ENCODE peak calls at places on chromosome 7, in ten cellular contexts. D is neural progenitor cell, T is lower lobe of right lung, U is left lung, L is HCT116, F is K562, Z is body of pancreas, M is A549, C is OCI-LY7, V is colonic mucosa. I is an unnamed sample.
A peak's percentile ranks its signal among the peaks of the same experiment; 100 is the strongest.

GRCh38 chr7:5695037-5695708 is 86.3 kb downstream of the RNF216 start:
- DNase-seq in D (no peak), T (no peak), U (peak; percentile 82), L (no peak), F (no peak), Z (no peak), M (no peak), C (peak; percentile 24), V (no peak), I (no peak)

GRCh38 chr7:26659121-26659520 is 205.3 kb downstream of the SKAP2 start:
- DNase-seq in D (no peak), T (no peak), U (no peak), L (no peak), F (no peak), Z (no peak), M (no peak), C (no peak), V (no peak), I (no peak)

GRCh38 chr7:43105521-43106120 is 6.8 kb upstream of the HECW1 start:
- DNase-seq in D (no peak), T (no peak), U (no peak), L (no peak), F (no peak), Z (no peak), M (no peak), C (no peak), V (no peak), I (no peak)

GRCh38 chr7:100908512-100908911 is 12.8 kb upstream of the ACHE start:
- DNase-seq in D (no peak), T (no peak), U (no peak), L (no peak), F (no peak), Z (no peak), M (no peak), C (no peak), V (no peak), I (no peak)

GRCh38 chr7:116579835-116580234 is 55.0 kb downstream of the CAV1 start:
- DNase-seq in D (no peak), T (no peak), U (no peak), L (no peak), F (no peak), Z (peak; percentile 67), M (no peak), C (no peak), V (no peak), I (no peak)

GRCh38 chr7:141585592-141586510 is 34.6 kb downstream of the AGK start:
- DNase-seq in D (no peak), T (no peak), U (no peak), L (no peak), F (no peak), Z (no peak), M (peak; percentile 70), C (no peak), V (no peak), I (no peak)

GRCh38 chr7:107715531-107715930 is 28.4 kb upstream of the CBLL1 start:
- DNase-seq in D (no peak), T (no peak), U (no peak), L (no peak), F (no peak), Z (no peak), M (no peak), C (no peak), V (no peak), I (no peak)

GRCh38 chr7:124208173-124208572 is 175.3 kb upstream of the TMEM229A start:
- DNase-seq in D (no peak), T (no peak), U (no peak), L (no peak), F (no peak), Z (no peak), M (no peak), C (no peak), V (no peak), I (no peak)

GRCh38 chr7:105187302-105188169 is 173.5 kb downstream of the KMT2E start:
- DNase-seq in D (no peak), T (no peak), U (no peak), L (no peak), F (no peak), Z (peak; percentile 39), M (no peak), C (no peak), V (no peak), I (no peak)

GRCh38 chr7:135342887-135343286 is 109.2 kb downstream of the STRA8 start:
- DNase-seq in D (peak; percentile 26), T (no peak), U (no peak), L (no peak), F (no peak), Z (no peak), M (no peak), C (no peak), V (no peak), I (no peak)

GRCh38 chr7:27124096-27124978 is 6.2 kb downstream of the HOXA4 start:
- DNase-seq in D (no peak), T (no peak), U (no peak), L (peak; percentile 66), F (no peak), Z (no peak), M (no peak), C (no peak), V (peak; percentile 37), I (no peak)

GRCh38 chr7:12102101-12102500 is 109.0 kb upstream of the TMEM106B start:
- DNase-seq in D (no peak), T (no peak), U (no peak), L (no peak), F (no peak), Z (no peak), M (no peak), C (no peak), V (no peak), I (no peak)

GRCh38 chr7:74025146-74025545 is 2.8 kb upstream of the ELN start:
- DNase-seq in D (no peak), T (no peak), U (no peak), L (no peak), F (no peak), Z (no peak), M (peak; percentile 19), C (no peak), V (no peak), I (no peak)

DNA sequence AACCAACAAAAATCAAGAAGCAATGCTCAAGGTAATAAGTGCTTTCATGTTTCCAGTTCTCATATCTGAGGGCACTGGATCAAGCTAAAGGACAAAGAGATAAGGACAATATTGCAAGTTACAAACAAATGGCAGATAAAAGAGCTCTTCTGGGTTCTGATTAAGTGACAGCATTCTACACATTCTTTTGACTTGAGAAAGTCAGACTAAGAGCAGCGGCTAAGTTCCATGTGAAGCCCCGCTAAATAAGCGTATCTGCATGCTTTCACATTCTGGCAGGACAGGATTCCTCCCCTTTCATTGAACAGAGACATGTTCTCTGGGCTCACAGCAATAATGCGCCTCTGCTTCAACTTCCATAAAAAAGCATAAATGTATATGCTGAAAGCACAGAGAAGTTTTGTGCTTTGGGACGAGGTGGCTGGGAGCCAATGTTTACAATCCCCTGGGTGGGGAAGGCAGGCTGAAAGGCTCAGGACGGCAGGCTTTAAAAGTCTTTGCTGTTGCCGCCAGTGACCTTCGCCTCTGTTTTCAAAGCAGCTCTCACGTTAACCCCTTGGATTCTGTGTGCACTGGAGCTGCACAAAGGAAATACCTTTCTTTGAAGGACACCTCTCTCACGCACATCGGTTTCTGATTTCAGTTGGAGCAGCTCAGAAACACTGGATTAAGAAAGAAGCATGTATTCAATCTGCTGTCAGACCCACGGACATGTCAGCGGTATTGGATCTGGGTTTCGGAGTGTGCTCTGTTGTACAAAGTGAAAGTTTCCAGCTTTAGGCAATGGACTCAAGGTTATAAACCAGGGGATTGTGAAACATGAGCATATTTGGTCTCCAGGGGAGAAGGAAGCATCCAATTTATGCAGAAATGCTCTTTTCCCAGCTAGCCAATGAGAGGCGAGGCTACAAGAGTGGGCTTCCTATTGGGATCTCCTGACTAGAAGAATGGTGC is 105.4 kb upstream of the FAM133B start:
- DNase-seq in D (peak; percentile 71), T (peak; percentile 40), U (no peak), L (peak; percentile 82), F (no peak), Z (peak; percentile 78), M (peak; percentile 81), C (no peak), V (peak; percentile 95), I (no peak)
- H3K4me3 ChIP-seq in D (peak overlapping the region; percentile 41), T (peak overlapping the region; percentile 56), U (peak overlapping the region; percentile 39), L (peak overlapping the region; percentile 41), F (no peak overlapping the region), Z (no peak overlapping the region), M (peak overlapping the region; percentile 34), C (no peak overlapping the region), V (peak overlapping the region; percentile 37), I (peak overlapping the region; percentile 22)

DNA sequence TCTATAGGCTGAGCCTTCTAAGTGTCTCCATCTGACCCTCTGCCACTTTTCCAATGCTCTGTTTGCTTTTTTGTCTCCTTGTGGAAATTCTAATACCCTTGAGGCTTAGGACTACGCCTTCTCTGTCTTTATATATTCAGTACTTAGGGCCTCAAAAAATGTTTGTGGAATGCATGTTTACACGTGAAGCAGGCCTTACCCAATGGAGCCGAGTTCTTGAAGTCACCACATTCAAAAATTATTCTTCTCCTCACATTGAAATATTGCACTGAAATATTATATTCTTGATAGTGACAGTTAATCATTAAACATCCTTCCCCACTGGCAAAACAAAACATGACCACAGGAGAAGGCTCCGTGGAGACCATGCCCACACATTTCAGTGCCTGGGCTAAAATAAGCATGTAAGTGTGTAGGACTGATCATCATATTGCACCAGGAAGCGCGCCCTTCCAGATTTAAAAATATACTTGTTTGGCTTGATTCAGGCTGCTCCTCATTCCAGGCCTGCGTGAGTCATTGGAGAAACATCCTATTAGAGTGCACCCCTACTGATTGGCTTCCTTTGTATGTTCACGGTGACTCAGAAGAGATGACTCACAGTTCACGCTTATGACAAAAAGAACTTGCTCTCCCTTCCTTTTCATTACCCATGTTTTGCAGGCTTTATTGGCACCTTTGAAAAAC is 307.4 kb upstream of the AOAH start:
- DNase-seq in D (peak; percentile 54), T (peak; percentile 50), U (no peak), L (peak; percentile 99), F (peak; percentile 37), Z (peak; percentile 93), M (peak; percentile 98), C (no peak), V (peak; percentile 75), I (peak; percentile 37)
- H3K27ac ChIP-seq in D (no peak overlapping the region), T (peak overlapping the region; percentile 59), U (peak overlapping the region; percentile 62), L (peak overlapping the region; percentile 90), F (no peak overlapping the region), Z (peak overlapping the region; percentile 88), M (peak overlapping the region; percentile 87), C (no peak overlapping the region), V (peak overlapping the region; percentile 37), I (no peak overlapping the region)

DNA sequence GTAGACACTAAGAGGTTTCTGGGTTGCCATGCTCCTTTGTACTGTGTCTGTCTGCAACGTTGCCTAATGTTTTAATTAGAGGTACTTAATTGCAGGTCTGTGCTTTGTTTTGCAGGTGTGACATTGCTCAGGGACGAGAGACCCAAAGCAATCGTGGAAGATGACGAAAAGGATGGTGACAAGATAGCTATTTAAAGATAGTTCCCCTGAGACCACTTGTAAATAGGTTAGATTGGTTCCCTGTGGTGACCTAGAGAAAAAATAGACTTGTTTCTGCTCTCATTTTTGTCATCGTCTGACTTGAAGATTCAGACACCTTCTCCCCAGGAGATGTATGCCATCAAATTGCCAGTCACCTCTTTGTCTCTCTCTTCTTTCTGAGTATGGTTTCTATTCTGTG is 20.1 kb downstream of the PPP1R17 start:
- DNase-seq in D (no peak), T (no peak), U (no peak), L (no peak), F (no peak), Z (no peak), M (no peak), C (no peak), V (no peak), I (no peak)
- H3K4me3 ChIP-seq in D (no peak overlapping the region), T (no peak overlapping the region), U (no peak overlapping the region), L (no peak overlapping the region), F (no peak overlapping the region), Z (no peak overlapping the region), M (no peak overlapping the region), C (no peak overlapping the region), V (no peak overlapping the region), I (no peak overlapping the region)

GRCh38 chr7:151661556-151661955 is 141.9 kb upstream of the RHEB start:
- DNase-seq in D (no peak), T (no peak), U (no peak), L (no peak), F (no peak), Z (no peak), M (no peak), C (no peak), V (no peak), I (no peak)
- H3K27ac ChIP-seq in D (no peak overlapping the region), T (no peak overlapping the region), U (no peak overlapping the region), L (no peak overlapping the region), F (no peak overlapping the region), Z (no peak overlapping the region), M (no peak overlapping the region), C (no peak overlapping the region), V (no peak overlapping the region), I (no peak overlapping the region)